ENCODE peak calls at places on chromosome 14, in five cellular contexts. W is midbrain, B is cardiac fibroblast, T is RWPE2, A is psoas muscle. X is an unnamed sample.

GRCh38 chr14:100106260-100106659 is 41.0 kb downstream of the EVL start:
- DNase-seq in T (peak; percentile 21), A (no peak), W (no peak), B (no peak), X (no peak)

GRCh38 chr14:76763362-76764041 is 2.2 kb downstream of the VASH1 start:
- DNase-seq in T (no peak), W (peak; percentile 49), B (peak; percentile 50), A (no peak), X (no peak)

GRCh38 chr14:56630707-56631106 is 51.1 kb downstream of the TMEM260 start:
- DNase-seq in T (no peak), W (no peak), B (peak; percentile 6), A (no peak), X (peak; percentile 27)

GRCh38 chr14:49971156-49972141 is 78.6 kb downstream of the ARF6 start:
- DNase-seq in A (no peak), W (no peak), B (no peak), T (no peak), X (peak; percentile 81)

GRCh38 chr14:102056694-102057442 is 30.0 kb downstream of the HSP90AA1 start:
- DNase-seq in W (no peak), B (no peak), T (no peak), A (no peak), X (no peak)

GRCh38 chr14:74655597-74656389 is 43.8 kb upstream of the LTBP2 start:
- DNase-seq in A (no peak), W (no peak), T (no peak), B (peak; percentile 91), X (peak; percentile 66)

GRCh38 chr14:61262082-61262481 is 19.1 kb downstream of the TMEM30B start:
- DNase-seq in A (no peak), T (no peak), W (no peak), B (peak; percentile 55), X (peak; percentile 73)

GRCh38 chr14:59254911-59255545 is 66.6 kb downstream of the DAAM1 start:
- DNase-seq in T (no peak), A (no peak), W (no peak), B (peak; percentile 68), X (no peak)

GRCh38 chr14:37172024-37172869 is at the start of gene SLC25A21:
- DNase-seq in A (peak; percentile 69), W (peak; percentile 83), B (peak; percentile 86), T (peak; percentile 86), X (peak; percentile 92)

GRCh38 chr14:105508069-105508468 is 17.0 kb downstream of the TEDC1 start:
- DNase-seq in T (peak; percentile 62), W (no peak), A (no peak), B (no peak), X (no peak)

GRCh38 chr14:104826197-104826857 is 25.4 kb downstream of the ZBTB42 start:
- DNase-seq in W (peak; percentile 93), B (peak; percentile 79), T (peak; percentile 89), A (peak; percentile 91), X (peak; percentile 93)

GRCh38 chr14:89660183-89660582 is 243.2 kb upstream of the FOXN3 start:
- DNase-seq in A (no peak), W (no peak), T (no peak), B (peak; percentile 72), X (peak; percentile 57)

GRCh38 chr14:70707138-70708038 is 65.7 kb downstream of the TTC9 start:
- DNase-seq in A (no peak), W (no peak), B (peak; percentile 36), T (no peak), X (peak; percentile 48)

GRCh38 chr14:50763386-50764007 is 67.5 kb downstream of the NIN start:
- DNase-seq in T (no peak), B (peak; percentile 67), A (no peak), W (no peak), X (peak; percentile 88)

GRCh38 chr14:96801931-96802330 is 4.7 kb downstream of the VRK1 start:
- DNase-seq in A (no peak), B (no peak), T (no peak), W (no peak), X (no peak)

GRCh38 chr14:82504894-82505293 is 971.2 kb upstream of the SEL1L start:
- DNase-seq in W (no peak), T (no peak), A (no peak), B (no peak), X (no peak)

GRCh38 chr14:92589213-92589852 is 75.8 kb downstream of the RIN3 start:
- DNase-seq in A (no peak), B (peak; percentile 55), W (no peak), T (no peak), X (peak; percentile 32)

GRCh38 chr14:20356422-20356821 is 13.0 kb downstream of the PARP2 start:
- DNase-seq in B (peak; percentile 12), W (no peak), A (no peak), T (no peak), X (peak; percentile 2)

GRCh38 chr14:74712499-74713394 is at the start of the genes AREL1 and FCF1:
- DNase-seq in W (no peak), T (peak; percentile 83), B (peak; percentile 92), A (peak; percentile 78), X (peak; percentile 83)

GRCh38 chr14:76947078-76947837 is 81.2 kb downstream of the IRF2BPL start:
- DNase-seq in T (peak; percentile 95), W (peak; percentile 96), B (peak; percentile 94), A (peak; percentile 88), X (peak; percentile 87)

GRCh38 chr14:67490201-67490600 is 1.7 kb upstream of the TMEM229B start:
- DNase-seq in B (no peak), W (no peak), T (no peak), A (no peak), X (no peak)

GRCh38 chr14:67237591-67237990 is 3.6 kb upstream of the PALS1 start:
- DNase-seq in W (no peak), T (no peak), A (no peak), B (no peak), X (no peak)

GRCh38 chr14:69652942-69653680 is 41.7 kb downstream of the SUSD6 start:
- DNase-seq in B (peak; percentile 50), T (no peak), A (no peak), W (peak; percentile 26), X (no peak)

GRCh38 chr14:90905531-90905930 is 89.3 kb upstream of the TTC7B start:
- DNase-seq in T (no peak), W (no peak), B (no peak), A (no peak), X (no peak)

X was measured in foreskin fibroblast.